ENCODE peak calls at places on chromosome 12, in eight cellular contexts. B is cardiac muscle cell; Z is adipocyte; G is GM12878; N is Peyer's patch; E is psoas muscle; P is naive thymus-derived CD4-positive, alpha-beta T cell; W is right cardiac atrium. J is an unnamed sample.

GRCh38 chr12:18799561-18799960 is 61.6 kb downstream of the CAPZA3 start:
- DNase-seq in N (no peak), B (peak; percentile 64), Z (peak; percentile 36), E (no peak), P (no peak), G (no peak), W (no peak), J (no peak)

GRCh38 chr12:109875572-109876131 is 4.7 kb downstream of the GLTP start:
- DNase-seq in N (peak; percentile 81), Z (no peak), B (no peak), P (no peak), G (no peak), W (no peak), E (no peak), J (peak; percentile 62)

GRCh38 chr12:16359512-16360491 is 12.4 kb downstream of the MGST1 start:
- DNase-seq in P (no peak), E (peak; percentile 54), B (peak; percentile 78), Z (peak; percentile 28), N (peak; percentile 79), G (no peak), W (peak; percentile 62), J (peak; percentile 78)

GRCh38 chr12:20257311-20257710 is 111.0 kb upstream of the PDE3A start:
- DNase-seq in G (no peak), B (peak; percentile 25), Z (no peak), N (no peak), W (no peak), P (no peak), E (no peak), J (no peak)

GRCh38 chr12:56189336-56189917 is at the start of gene SMARCC2:
- DNase-seq in B (peak; percentile 90), Z (peak; percentile 97), P (peak; percentile 82), N (peak; percentile 95), G (peak; percentile 26), E (peak; percentile 88), W (peak; percentile 92), J (peak; percentile 92)

GRCh38 chr12:127893875-127894635 is 372.9 kb upstream of the TMEM132C start:
- DNase-seq in G (no peak), E (no peak), N (no peak), B (no peak), P (no peak), Z (no peak), W (no peak), J (no peak)

GRCh38 chr12:28027328-28027727 is 54.8 kb upstream of the PTHLH start:
- DNase-seq in Z (no peak), P (no peak), G (no peak), W (no peak), E (no peak), N (no peak), B (peak; percentile 39), J (no peak)

GRCh38 chr12:18320976-18321375 is 59.7 kb downstream of the PIK3C2G start:
- DNase-seq in P (no peak), W (no peak), B (no peak), G (no peak), Z (no peak), E (no peak), N (no peak), J (no peak)

GRCh38 chr12:40034712-40035111 is 71.2 kb downstream of the SLC2A13 start:
- DNase-seq in Z (peak; percentile 53), E (no peak), G (no peak), W (no peak), P (no peak), N (no peak), B (no peak), J (no peak)

GRCh38 chr12:118094039-118094438 is 9.8 kb downstream of the VSIG10 start:
- DNase-seq in G (no peak), N (no peak), W (no peak), P (no peak), E (no peak), Z (no peak), B (no peak), J (no peak)

GRCh38 chr12:106030210-106031175 is 108.3 kb downstream of the NUAK1 start:
- DNase-seq in B (peak; percentile 97), G (no peak), Z (peak; percentile 77), E (no peak), N (no peak), P (no peak), W (no peak), J (no peak)

GRCh38 chr12:15701721-15702156 is 87.4 kb downstream of the EPS8 start:
- DNase-seq in Z (peak; percentile 73), E (no peak), B (peak; percentile 62), P (no peak), W (no peak), N (no peak), G (no peak), J (no peak)

GRCh38 chr12:123036471-123037285 is 56.2 kb downstream of the ARL6IP4 start:
- DNase-seq in N (no peak), E (no peak), Z (no peak), G (no peak), P (no peak), B (no peak), W (no peak), J (no peak)

GRCh38 chr12:46164186-46164585 is 104.7 kb downstream of the SLC38A1 start:
- DNase-seq in E (no peak), P (no peak), G (no peak), W (no peak), Z (peak; percentile 27), N (no peak), B (no peak), J (no peak)

GRCh38 chr12:127334924-127335644 is 931.9 kb upstream of the TMEM132C start:
- DNase-seq in G (no peak), B (no peak), W (no peak), Z (no peak), P (no peak), N (no peak), E (no peak), J (no peak)

GRCh38 chr12:49763006-49763591 is 21.7 kb downstream of the TMBIM6 start:
- DNase-seq in B (peak; percentile 65), W (peak; percentile 71), Z (peak; percentile 79), N (peak; percentile 92), E (peak; percentile 73), G (no peak), P (peak; percentile 65), J (peak; percentile 80)

GRCh38 chr12:13242926-13243325 is 46.4 kb downstream of the EMP1 start:
- DNase-seq in P (no peak), W (no peak), Z (no peak), B (no peak), N (no peak), E (no peak), G (no peak), J (no peak)

DNA sequence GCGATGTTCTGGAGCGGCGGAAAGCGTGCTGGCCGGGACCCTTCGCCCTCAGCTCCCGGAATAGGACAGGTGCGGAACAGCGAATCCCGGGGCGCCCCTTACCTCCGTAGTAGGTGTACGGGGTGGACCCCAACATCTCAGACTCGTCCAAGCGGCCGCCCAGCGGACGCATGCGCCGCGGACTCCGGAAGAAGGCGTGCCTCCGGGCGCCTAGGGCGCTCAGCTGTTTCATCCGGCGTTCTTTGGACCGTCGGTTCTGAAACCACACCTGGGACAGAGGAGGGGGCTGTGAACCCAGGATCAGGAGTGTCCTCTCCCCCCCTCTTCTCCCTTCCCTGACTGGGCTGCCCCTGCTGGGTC is 4.5 kb downstream of the LHX5 start:
- DNase-seq in N (no peak), P (no peak), Z (no peak), G (no peak), B (no peak), E (no peak), W (no peak), J (no peak)
- H3K27me3 ChIP-seq in N (peaks cover 77% of the 10 kb centered on the region), P (peaks cover 5% of the 10 kb centered on the region), Z (peaks cover 81% of the 10 kb centered on the region), G (peaks cover 47% of the 10 kb centered on the region), B (peaks cover 100% of the 10 kb centered on the region), E (peaks cover 9% of the 10 kb centered on the region), W (no peaks in the 10 kb centered on the region), J (peaks cover 100% of the 10 kb centered on the region)

DNA sequence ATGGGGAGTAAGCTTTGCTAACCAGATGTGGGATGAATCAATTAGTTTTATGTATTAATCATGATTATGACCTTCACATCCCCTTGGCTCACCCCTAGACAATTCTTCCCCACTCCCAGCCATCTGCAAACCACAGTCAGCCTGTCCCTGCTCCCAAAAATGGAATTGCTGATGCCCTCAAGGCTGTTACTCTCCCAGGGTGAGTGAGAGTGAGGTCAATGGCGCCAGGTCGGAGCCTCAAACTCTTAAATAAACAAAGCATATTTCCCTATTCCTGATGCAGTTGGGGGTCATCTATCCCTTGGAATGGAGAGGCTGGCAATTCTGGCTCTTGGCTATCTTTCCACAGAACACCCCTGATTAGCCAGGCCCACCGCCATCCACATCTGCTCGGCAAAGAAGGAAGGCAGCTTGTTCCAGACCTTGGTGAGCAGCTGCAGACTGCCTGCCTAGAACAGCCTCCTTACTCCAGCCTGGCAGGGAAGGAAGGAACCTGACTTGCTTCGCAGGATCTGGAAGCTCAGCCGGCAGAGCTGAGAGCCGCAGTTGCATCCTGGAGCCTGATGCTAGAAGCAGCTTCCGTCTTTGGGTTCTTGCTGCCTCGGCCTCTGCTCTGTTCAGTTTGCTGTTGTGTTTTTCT is 57.0 kb downstream of the SMUG1 start:
- DNase-seq in Z (no peak), W (no peak), N (no peak), G (no peak), B (no peak), E (no peak), P (no peak), J (no peak)
- H3K27me3 ChIP-seq in Z (no peaks in the 10 kb centered on the region), W (no peaks in the 10 kb centered on the region), N (no peaks in the 10 kb centered on the region), G (peaks cover 5% of the 10 kb centered on the region), B (peaks cover 93% of the 10 kb centered on the region), E (no peaks in the 10 kb centered on the region), P (peaks cover 16% of the 10 kb centered on the region), J (peaks cover 16% of the 10 kb centered on the region)

GRCh38 chr12:114657597-114657920 is 26.4 kb downstream of the TBX3 start:
- DNase-seq in W (no peak), E (no peak), G (no peak), B (no peak), P (no peak), Z (no peak), N (no peak), J (no peak)
- H3K27me3 ChIP-seq in W (no peaks in the 10 kb centered on the region), E (peaks cover 2% of the 10 kb centered on the region), G (no peaks in the 10 kb centered on the region), B (no peaks in the 10 kb centered on the region), P (no peaks in the 10 kb centered on the region), Z (peaks cover 7% of the 10 kb centered on the region), N (no peaks in the 10 kb centered on the region), J (peaks cover 8% of the 10 kb centered on the region)

GRCh38 chr12:54044425-54045093 is 9.1 kb upstream of the HOXC4 start:
- DNase-seq in W (no peak), B (no peak), G (no peak), N (peak; percentile 15), P (no peak), Z (no peak), E (no peak), J (no peak)
- H3K27me3 ChIP-seq in W (peaks cover 3% of the 10 kb centered on the region), B (peaks cover 100% of the 10 kb centered on the region), G (peaks cover 5% of the 10 kb centered on the region), N (no peaks in the 10 kb centered on the region), P (peaks cover 43% of the 10 kb centered on the region), Z (no peaks in the 10 kb centered on the region), E (no peaks in the 10 kb centered on the region), J (peaks cover 86% of the 10 kb centered on the region)

DNA sequence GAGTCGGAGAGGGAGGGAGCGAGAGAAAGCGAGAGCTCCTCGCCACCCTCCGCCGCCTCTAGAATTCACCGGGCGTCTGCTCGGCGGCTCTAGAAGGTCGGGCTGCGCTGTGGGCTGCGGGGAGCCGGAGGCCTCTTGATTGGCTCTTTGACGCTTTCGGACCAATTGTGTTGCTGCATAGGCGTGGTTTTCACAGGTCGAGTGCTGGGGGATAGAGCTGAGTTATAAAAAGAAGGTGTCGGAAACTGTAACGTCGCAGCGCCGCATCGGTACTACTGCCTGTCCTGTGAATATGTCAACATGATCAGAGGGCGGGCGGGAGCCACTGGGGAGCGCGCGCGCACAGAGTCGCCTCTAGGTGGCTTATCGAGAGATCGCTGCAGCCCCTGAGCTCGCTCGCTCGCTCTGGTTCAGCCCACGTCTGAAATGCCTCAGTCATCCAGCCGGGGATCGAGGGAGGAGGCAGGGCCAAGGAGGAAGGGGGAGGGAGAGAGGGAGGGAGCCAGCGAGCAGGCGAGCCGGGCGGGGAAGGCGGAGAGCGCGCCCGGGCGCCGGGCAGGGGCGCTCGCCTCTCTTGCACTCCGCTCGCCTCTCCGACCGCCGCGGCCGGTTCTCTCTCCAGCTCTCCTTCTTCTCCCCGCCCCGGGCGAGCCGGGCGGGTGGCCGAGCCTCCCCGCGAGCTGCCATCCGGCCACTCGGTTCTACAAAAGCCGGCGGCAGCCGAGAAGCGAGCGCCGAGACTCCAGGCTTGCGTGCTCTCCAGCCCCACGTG is at the start of gene TBX3:
- DNase-seq in P (peak; percentile 48), W (peak; percentile 92), N (peak; percentile 96), E (peak; percentile 96), G (no peak), Z (peak; percentile 99), B (peak; percentile 99), J (peak; percentile 85)
- H3K27me3 ChIP-seq in P (peaks cover 36% of the 10 kb centered on the region), W (no peaks in the 10 kb centered on the region), N (no peaks in the 10 kb centered on the region), E (no peaks in the 10 kb centered on the region), G (peaks cover 2% of the 10 kb centered on the region), Z (no peaks in the 10 kb centered on the region), B (peaks cover 42% of the 10 kb centered on the region), J (peaks cover 79% of the 10 kb centered on the region)

J was measured in lower lobe of right lung.